ENCODE peak calls at places on chromosomes 6 and 20, in seven cellular contexts. One of them, this sample, is unnamed.

GRCh38 chr6:104943781-104944180 is 13.1 kb upstream of the LIN28B start:
- DNase-seq in stimulated activated CD4-positive, alpha-beta T cell treated with anti-CD3 and anti-CD28 coated beads, Interleukin-1b, Interleukin-23, amount 100 ng/mL, for 1 hour: no peak
- DNase-seq in activated CD4-positive, alpha-beta T cell treated with anti-CD3 and anti-CD28 coated beads, Interleukin-2, amount 50 U/mL, for 1 hour: no peak
- DNase-seq in transverse colon: no peak
- DNase-seq in ELR: peak
- DNase-seq in A673: peak
- DNase-seq in H54: no peak
- DNase-seq in this sample: no peak

GRCh38 chr20:19944772-19945459 is 72.2 kb upstream of the NAA20 start:
- DNase-seq in ELR: no peak
- DNase-seq in A673: no peak
- DNase-seq in H54: no peak
- DNase-seq in activated CD4-positive, alpha-beta T cell treated with anti-CD3 and anti-CD28 coated beads, Interleukin-2, amount 50 U/mL, for 1 hour: no peak
- DNase-seq in transverse colon: no peak
- DNase-seq in stimulated activated CD4-positive, alpha-beta T cell treated with anti-CD3 and anti-CD28 coated beads, Interleukin-1b, Interleukin-23, amount 100 ng/mL, for 1 hour: no peak
- DNase-seq in this sample: no peak

GRCh38 chr6:17059820-17060219 is 42.0 kb upstream of the STMND1 start:
- DNase-seq in H54: no peak
- DNase-seq in ELR: no peak
- DNase-seq in A673: no peak
- DNase-seq in stimulated activated CD4-positive, alpha-beta T cell treated with anti-CD3 and anti-CD28 coated beads, Interleukin-1b, Interleukin-23, amount 100 ng/mL, for 1 hour: no peak
- DNase-seq in transverse colon: no peak
- DNase-seq in activated CD4-positive, alpha-beta T cell treated with anti-CD3 and anti-CD28 coated beads, Interleukin-2, amount 50 U/mL, for 1 hour: no peak
- DNase-seq in this sample: no peak

GRCh38 chr6:16533210-16533609 is 228.1 kb downstream of the ATXN1 start:
- DNase-seq in ELR: no peak
- DNase-seq in H54: no peak
- DNase-seq in stimulated activated CD4-positive, alpha-beta T cell treated with anti-CD3 and anti-CD28 coated beads, Interleukin-1b, Interleukin-23, amount 100 ng/mL, for 1 hour: no peak
- DNase-seq in A673: no peak
- DNase-seq in transverse colon: no peak
- DNase-seq in activated CD4-positive, alpha-beta T cell treated with anti-CD3 and anti-CD28 coated beads, Interleukin-2, amount 50 U/mL, for 1 hour: no peak
- DNase-seq in this sample: no peak

GRCh38 chr6:5023923-5024322 is 20.1 kb upstream of the RPP40 start:
- DNase-seq in ELR: no peak
- DNase-seq in stimulated activated CD4-positive, alpha-beta T cell treated with anti-CD3 and anti-CD28 coated beads, Interleukin-1b, Interleukin-23, amount 100 ng/mL, for 1 hour: no peak
- DNase-seq in transverse colon: no peak
- DNase-seq in activated CD4-positive, alpha-beta T cell treated with anti-CD3 and anti-CD28 coated beads, Interleukin-2, amount 50 U/mL, for 1 hour: no peak
- DNase-seq in A673: no peak
- DNase-seq in H54: no peak
- DNase-seq in this sample: no peak

GRCh38 chr6:123808556-123808955 is 4.9 kb downstream of the NKAIN2 start:
- DNase-seq in A673: no peak
- DNase-seq in ELR: no peak
- DNase-seq in H54: no peak
- DNase-seq in transverse colon: no peak
- DNase-seq in activated CD4-positive, alpha-beta T cell treated with anti-CD3 and anti-CD28 coated beads, Interleukin-2, amount 50 U/mL, for 1 hour: no peak
- DNase-seq in stimulated activated CD4-positive, alpha-beta T cell treated with anti-CD3 and anti-CD28 coated beads, Interleukin-1b, Interleukin-23, amount 100 ng/mL, for 1 hour: no peak
- DNase-seq in this sample: no peak

GRCh38 chr20:1702288-1702687 is 44.7 kb upstream of the SIRPG start:
- DNase-seq in A673: no peak
- DNase-seq in activated CD4-positive, alpha-beta T cell treated with anti-CD3 and anti-CD28 coated beads, Interleukin-2, amount 50 U/mL, for 1 hour: no peak
- DNase-seq in ELR: peak
- DNase-seq in stimulated activated CD4-positive, alpha-beta T cell treated with anti-CD3 and anti-CD28 coated beads, Interleukin-1b, Interleukin-23, amount 100 ng/mL, for 1 hour: no peak
- DNase-seq in transverse colon: no peak
- DNase-seq in H54: no peak
- DNase-seq in this sample: no peak

GRCh38 chr20:62405108-62405980 is 1.7 kb downstream of the CABLES2 start:
- DNase-seq in stimulated activated CD4-positive, alpha-beta T cell treated with anti-CD3 and anti-CD28 coated beads, Interleukin-1b, Interleukin-23, amount 100 ng/mL, for 1 hour: no peak
- DNase-seq in H54: no peak
- DNase-seq in A673: no peak
- DNase-seq in activated CD4-positive, alpha-beta T cell treated with anti-CD3 and anti-CD28 coated beads, Interleukin-2, amount 50 U/mL, for 1 hour: no peak
- DNase-seq in transverse colon: no peak
- DNase-seq in ELR: peak
- DNase-seq in this sample: no peak

GRCh38 chr6:29531668-29532067 is 27.9 kb downstream of the UBD start:
- DNase-seq in transverse colon: no peak
- DNase-seq in activated CD4-positive, alpha-beta T cell treated with anti-CD3 and anti-CD28 coated beads, Interleukin-2, amount 50 U/mL, for 1 hour: no peak
- DNase-seq in stimulated activated CD4-positive, alpha-beta T cell treated with anti-CD3 and anti-CD28 coated beads, Interleukin-1b, Interleukin-23, amount 100 ng/mL, for 1 hour: no peak
- DNase-seq in ELR: peak
- DNase-seq in H54: no peak
- DNase-seq in A673: no peak
- DNase-seq in this sample: peak

GRCh38 chr6:167573461-167574215 is 248.8 kb downstream of the TTLL2 start:
- DNase-seq in A673: no peak
- DNase-seq in transverse colon: no peak
- DNase-seq in stimulated activated CD4-positive, alpha-beta T cell treated with anti-CD3 and anti-CD28 coated beads, Interleukin-1b, Interleukin-23, amount 100 ng/mL, for 1 hour: no peak
- DNase-seq in activated CD4-positive, alpha-beta T cell treated with anti-CD3 and anti-CD28 coated beads, Interleukin-2, amount 50 U/mL, for 1 hour: no peak
- DNase-seq in H54: no peak
- DNase-seq in ELR: no peak
- DNase-seq in this sample: no peak

GRCh38 chr6:11358904-11359840 is 126.7 kb upstream of the NEDD9 start:
- DNase-seq in H54: no peak
- DNase-seq in stimulated activated CD4-positive, alpha-beta T cell treated with anti-CD3 and anti-CD28 coated beads, Interleukin-1b, Interleukin-23, amount 100 ng/mL, for 1 hour: no peak
- DNase-seq in ELR: no peak
- DNase-seq in transverse colon: no peak
- DNase-seq in A673: no peak
- DNase-seq in activated CD4-positive, alpha-beta T cell treated with anti-CD3 and anti-CD28 coated beads, Interleukin-2, amount 50 U/mL, for 1 hour: no peak
- DNase-seq in this sample: no peak

GRCh38 chr6:139378882-139379341 is 4.5 kb upstream of the CITED2 start:
- DNase-seq in A673: no peak
- DNase-seq in ELR: peak
- DNase-seq in stimulated activated CD4-positive, alpha-beta T cell treated with anti-CD3 and anti-CD28 coated beads, Interleukin-1b, Interleukin-23, amount 100 ng/mL, for 1 hour: no peak
- DNase-seq in transverse colon: no peak
- DNase-seq in activated CD4-positive, alpha-beta T cell treated with anti-CD3 and anti-CD28 coated beads, Interleukin-2, amount 50 U/mL, for 1 hour: no peak
- DNase-seq in H54: no peak
- DNase-seq in this sample: no peak

GRCh38 chr6:11654876-11655275 is 117.3 kb downstream of the TMEM170B start:
- DNase-seq in A673: no peak
- DNase-seq in activated CD4-positive, alpha-beta T cell treated with anti-CD3 and anti-CD28 coated beads, Interleukin-2, amount 50 U/mL, for 1 hour: no peak
- DNase-seq in ELR: peak
- DNase-seq in stimulated activated CD4-positive, alpha-beta T cell treated with anti-CD3 and anti-CD28 coated beads, Interleukin-1b, Interleukin-23, amount 100 ng/mL, for 1 hour: no peak
- DNase-seq in H54: no peak
- DNase-seq in transverse colon: no peak
- DNase-seq in this sample: no peak

GRCh38 chr20:4227085-4227821 is 211.9 kb upstream of the RNF24 start:
- DNase-seq in transverse colon: no peak
- DNase-seq in ELR: peak
- DNase-seq in H54: peak
- DNase-seq in activated CD4-positive, alpha-beta T cell treated with anti-CD3 and anti-CD28 coated beads, Interleukin-2, amount 50 U/mL, for 1 hour: no peak
- DNase-seq in A673: peak
- DNase-seq in stimulated activated CD4-positive, alpha-beta T cell treated with anti-CD3 and anti-CD28 coated beads, Interleukin-1b, Interleukin-23, amount 100 ng/mL, for 1 hour: no peak
- DNase-seq in this sample: no peak

GRCh38 chr6:100446115-100446921 is 18.4 kb downstream of the SIM1 start:
- DNase-seq in transverse colon: no peak
- DNase-seq in activated CD4-positive, alpha-beta T cell treated with anti-CD3 and anti-CD28 coated beads, Interleukin-2, amount 50 U/mL, for 1 hour: no peak
- DNase-seq in stimulated activated CD4-positive, alpha-beta T cell treated with anti-CD3 and anti-CD28 coated beads, Interleukin-1b, Interleukin-23, amount 100 ng/mL, for 1 hour: no peak
- DNase-seq in ELR: peak
- DNase-seq in A673: no peak
- DNase-seq in H54: no peak
- DNase-seq in this sample: no peak

GRCh38 chr6:163679753-163680152 is 265.2 kb downstream of the QKI start:
- DNase-seq in activated CD4-positive, alpha-beta T cell treated with anti-CD3 and anti-CD28 coated beads, Interleukin-2, amount 50 U/mL, for 1 hour: no peak
- DNase-seq in transverse colon: no peak
- DNase-seq in H54: no peak
- DNase-seq in stimulated activated CD4-positive, alpha-beta T cell treated with anti-CD3 and anti-CD28 coated beads, Interleukin-1b, Interleukin-23, amount 100 ng/mL, for 1 hour: no peak
- DNase-seq in A673: no peak
- DNase-seq in ELR: no peak
- DNase-seq in this sample: no peak

GRCh38 chr20:35831029-35831428 is 59.2 kb downstream of the PHF20 start:
- DNase-seq in stimulated activated CD4-positive, alpha-beta T cell treated with anti-CD3 and anti-CD28 coated beads, Interleukin-1b, Interleukin-23, amount 100 ng/mL, for 1 hour: no peak
- DNase-seq in A673: no peak
- DNase-seq in activated CD4-positive, alpha-beta T cell treated with anti-CD3 and anti-CD28 coated beads, Interleukin-2, amount 50 U/mL, for 1 hour: no peak
- DNase-seq in H54: no peak
- DNase-seq in transverse colon: no peak
- DNase-seq in ELR: peak
- DNase-seq in this sample: no peak

GRCh38 chr6:136582702-136583471 is 32.7 kb upstream of the MAP7 start:
- DNase-seq in activated CD4-positive, alpha-beta T cell treated with anti-CD3 and anti-CD28 coated beads, Interleukin-2, amount 50 U/mL, for 1 hour: no peak
- DNase-seq in stimulated activated CD4-positive, alpha-beta T cell treated with anti-CD3 and anti-CD28 coated beads, Interleukin-1b, Interleukin-23, amount 100 ng/mL, for 1 hour: no peak
- DNase-seq in transverse colon: no peak
- DNase-seq in H54: peak
- DNase-seq in ELR: peak
- DNase-seq in A673: peak
- DNase-seq in this sample: no peak

GRCh38 chr6:109702797-109703196 is 11.7 kb downstream of the FIG4 start:
- DNase-seq in activated CD4-positive, alpha-beta T cell treated with anti-CD3 and anti-CD28 coated beads, Interleukin-2, amount 50 U/mL, for 1 hour: no peak
- DNase-seq in H54: no peak
- DNase-seq in ELR: no peak
- DNase-seq in stimulated activated CD4-positive, alpha-beta T cell treated with anti-CD3 and anti-CD28 coated beads, Interleukin-1b, Interleukin-23, amount 100 ng/mL, for 1 hour: no peak
- DNase-seq in transverse colon: no peak
- DNase-seq in A673: no peak
- DNase-seq in this sample: no peak

GRCh38 chr6:156865019-156865629 is 87.9 kb downstream of the ARID1B start:
- DNase-seq in ELR: peak
- DNase-seq in transverse colon: no peak
- DNase-seq in stimulated activated CD4-positive, alpha-beta T cell treated with anti-CD3 and anti-CD28 coated beads, Interleukin-1b, Interleukin-23, amount 100 ng/mL, for 1 hour: no peak
- DNase-seq in A673: no peak
- DNase-seq in activated CD4-positive, alpha-beta T cell treated with anti-CD3 and anti-CD28 coated beads, Interleukin-2, amount 50 U/mL, for 1 hour: no peak
- DNase-seq in H54: no peak
- DNase-seq in this sample: no peak

GRCh38 chr6:73739097-73739496 is 43.1 kb downstream of the CD109 start:
- DNase-seq in H54: no peak
- DNase-seq in stimulated activated CD4-positive, alpha-beta T cell treated with anti-CD3 and anti-CD28 coated beads, Interleukin-1b, Interleukin-23, amount 100 ng/mL, for 1 hour: no peak
- DNase-seq in activated CD4-positive, alpha-beta T cell treated with anti-CD3 and anti-CD28 coated beads, Interleukin-2, amount 50 U/mL, for 1 hour: no peak
- DNase-seq in ELR: peak
- DNase-seq in transverse colon: no peak
- DNase-seq in A673: peak
- DNase-seq in this sample: no peak

GRCh38 chr20:40073535-40074111 is 615.4 kb downstream of the MAFB start:
- DNase-seq in ELR: no peak
- DNase-seq in A673: peak
- DNase-seq in transverse colon: no peak
- DNase-seq in activated CD4-positive, alpha-beta T cell treated with anti-CD3 and anti-CD28 coated beads, Interleukin-2, amount 50 U/mL, for 1 hour: no peak
- DNase-seq in stimulated activated CD4-positive, alpha-beta T cell treated with anti-CD3 and anti-CD28 coated beads, Interleukin-1b, Interleukin-23, amount 100 ng/mL, for 1 hour: no peak
- DNase-seq in H54: no peak
- DNase-seq in this sample: no peak

GRCh38 chr6:166046232-166046631 is 121.4 kb downstream of the TBXT start:
- DNase-seq in A673: peak
- DNase-seq in stimulated activated CD4-positive, alpha-beta T cell treated with anti-CD3 and anti-CD28 coated beads, Interleukin-1b, Interleukin-23, amount 100 ng/mL, for 1 hour: no peak
- DNase-seq in H54: peak
- DNase-seq in activated CD4-positive, alpha-beta T cell treated with anti-CD3 and anti-CD28 coated beads, Interleukin-2, amount 50 U/mL, for 1 hour: no peak
- DNase-seq in transverse colon: no peak
- DNase-seq in ELR: peak
- DNase-seq in this sample: no peak

GRCh38 chr6:106381871-106382270 is 21.4 kb downstream of the CRYBG1 start:
- DNase-seq in H54: no peak
- DNase-seq in stimulated activated CD4-positive, alpha-beta T cell treated with anti-CD3 and anti-CD28 coated beads, Interleukin-1b, Interleukin-23, amount 100 ng/mL, for 1 hour: no peak
- DNase-seq in transverse colon: peak
- DNase-seq in A673: peak
- DNase-seq in activated CD4-positive, alpha-beta T cell treated with anti-CD3 and anti-CD28 coated beads, Interleukin-2, amount 50 U/mL, for 1 hour: no peak
- DNase-seq in ELR: peak
- DNase-seq in this sample: no peak

GRCh38 chr6:56046576-56046975 is 171.2 kb upstream of the BMP5 start:
- DNase-seq in ELR: peak
- DNase-seq in A673: no peak
- DNase-seq in transverse colon: peak
- DNase-seq in stimulated activated CD4-positive, alpha-beta T cell treated with anti-CD3 and anti-CD28 coated beads, Interleukin-1b, Interleukin-23, amount 100 ng/mL, for 1 hour: no peak
- DNase-seq in H54: peak
- DNase-seq in activated CD4-positive, alpha-beta T cell treated with anti-CD3 and anti-CD28 coated beads, Interleukin-2, amount 50 U/mL, for 1 hour: no peak
- DNase-seq in this sample: peak

GRCh38 chr6:29589423-29590048 is 4.6 kb downstream of the OR2H2 start:
- DNase-seq in transverse colon: peak
- DNase-seq in activated CD4-positive, alpha-beta T cell treated with anti-CD3 and anti-CD28 coated beads, Interleukin-2, amount 50 U/mL, for 1 hour: peak
- DNase-seq in stimulated activated CD4-positive, alpha-beta T cell treated with anti-CD3 and anti-CD28 coated beads, Interleukin-1b, Interleukin-23, amount 100 ng/mL, for 1 hour: no peak
- DNase-seq in A673: peak
- DNase-seq in ELR: peak
- DNase-seq in H54: peak
- DNase-seq in this sample: peak

GRCh38 chr6:3635482-3635881 is 116.0 kb downstream of the PXDC1 start:
- DNase-seq in transverse colon: no peak
- DNase-seq in activated CD4-positive, alpha-beta T cell treated with anti-CD3 and anti-CD28 coated beads, Interleukin-2, amount 50 U/mL, for 1 hour: no peak
- DNase-seq in A673: no peak
- DNase-seq in H54: no peak
- DNase-seq in stimulated activated CD4-positive, alpha-beta T cell treated with anti-CD3 and anti-CD28 coated beads, Interleukin-1b, Interleukin-23, amount 100 ng/mL, for 1 hour: no peak
- DNase-seq in ELR: no peak
- DNase-seq in this sample: no peak

GRCh38 chr20:62952373-62953166 is at the start of gene SLC17A9:
- DNase-seq in activated CD4-positive, alpha-beta T cell treated with anti-CD3 and anti-CD28 coated beads, Interleukin-2, amount 50 U/mL, for 1 hour: no peak
- DNase-seq in stimulated activated CD4-positive, alpha-beta T cell treated with anti-CD3 and anti-CD28 coated beads, Interleukin-1b, Interleukin-23, amount 100 ng/mL, for 1 hour: no peak
- DNase-seq in transverse colon: peak
- DNase-seq in A673: no peak
- DNase-seq in ELR: peak
- DNase-seq in H54: no peak
- DNase-seq in this sample: peak

GRCh38 chr6:161128680-161129196 is 137.2 kb downstream of the MAP3K4 start:
- DNase-seq in stimulated activated CD4-positive, alpha-beta T cell treated with anti-CD3 and anti-CD28 coated beads, Interleukin-1b, Interleukin-23, amount 100 ng/mL, for 1 hour: no peak
- DNase-seq in H54: no peak
- DNase-seq in A673: no peak
- DNase-seq in activated CD4-positive, alpha-beta T cell treated with anti-CD3 and anti-CD28 coated beads, Interleukin-2, amount 50 U/mL, for 1 hour: peak
- DNase-seq in transverse colon: no peak
- DNase-seq in ELR: peak
- DNase-seq in this sample: no peak

GRCh38 chr6:78093861-78094360 is 441.1 kb downstream of the MEI4 start:
- DNase-seq in transverse colon: no peak
- DNase-seq in H54: no peak
- DNase-seq in activated CD4-positive, alpha-beta T cell treated with anti-CD3 and anti-CD28 coated beads, Interleukin-2, amount 50 U/mL, for 1 hour: no peak
- DNase-seq in ELR: no peak
- DNase-seq in A673: no peak
- DNase-seq in stimulated activated CD4-positive, alpha-beta T cell treated with anti-CD3 and anti-CD28 coated beads, Interleukin-1b, Interleukin-23, amount 100 ng/mL, for 1 hour: no peak
- DNase-seq in this sample: no peak

GRCh38 chr6:37354526-37355384 is 972 bp downstream of the RNF8 start:
- DNase-seq in H54: peak
- DNase-seq in ELR: peak
- DNase-seq in stimulated activated CD4-positive, alpha-beta T cell treated with anti-CD3 and anti-CD28 coated beads, Interleukin-1b, Interleukin-23, amount 100 ng/mL, for 1 hour: no peak
- DNase-seq in A673: peak
- DNase-seq in transverse colon: peak
- DNase-seq in activated CD4-positive, alpha-beta T cell treated with anti-CD3 and anti-CD28 coated beads, Interleukin-2, amount 50 U/mL, for 1 hour: peak
- DNase-seq in this sample: peak

GRCh38 chr6:133191323-133191722 is 49.8 kb upstream of the EYA4 start:
- DNase-seq in activated CD4-positive, alpha-beta T cell treated with anti-CD3 and anti-CD28 coated beads, Interleukin-2, amount 50 U/mL, for 1 hour: no peak
- DNase-seq in transverse colon: no peak
- DNase-seq in A673: no peak
- DNase-seq in ELR: no peak
- DNase-seq in stimulated activated CD4-positive, alpha-beta T cell treated with anti-CD3 and anti-CD28 coated beads, Interleukin-1b, Interleukin-23, amount 100 ng/mL, for 1 hour: no peak
- DNase-seq in H54: no peak
- DNase-seq in this sample: no peak